ENCODE peak calls at places on chromosomes 2 and 18, in ten cellular contexts. One of them, this sample, is unnamed.

GRCh38 chr2:112944971-112945370 is 32.8 kb upstream of the IL36G start:
- DNase-seq in upper lobe of left lung: no peak
- DNase-seq in A673: no peak
- DNase-seq in psoas muscle: no peak
- DNase-seq in neural progenitor cell: no peak
- DNase-seq in left ventricle myocardium inferior: no peak
- DNase-seq in cardiac muscle cell: no peak
- DNase-seq in hepatocyte: no peak
- DNase-seq in adrenal gland: no peak
- DNase-seq in CD8-positive, alpha-beta memory T cell: no peak
- DNase-seq in this sample: no peak

GRCh38 chr2:221671515-221671914 is 99.4 kb upstream of the EPHA4 start:
- DNase-seq in upper lobe of left lung: no peak
- DNase-seq in A673: no peak
- DNase-seq in psoas muscle: no peak
- DNase-seq in neural progenitor cell: no peak
- DNase-seq in left ventricle myocardium inferior: no peak
- DNase-seq in cardiac muscle cell: no peak
- DNase-seq in hepatocyte: peak; percentile 19
- DNase-seq in adrenal gland: no peak
- DNase-seq in CD8-positive, alpha-beta memory T cell: no peak
- DNase-seq in this sample: no peak

GRCh38 chr18:24586662-24587360 is 126.4 kb downstream of the HRH4 start:
- DNase-seq in upper lobe of left lung: no peak
- DNase-seq in A673: no peak
- DNase-seq in psoas muscle: no peak
- DNase-seq in neural progenitor cell: no peak
- DNase-seq in left ventricle myocardium inferior: no peak
- DNase-seq in cardiac muscle cell: no peak
- DNase-seq in hepatocyte: no peak
- DNase-seq in adrenal gland: no peak
- DNase-seq in CD8-positive, alpha-beta memory T cell: no peak
- DNase-seq in this sample: no peak

GRCh38 chr18:23673725-23674124 is 11.0 kb upstream of the ANKRD29 start:
- DNase-seq in upper lobe of left lung: no peak
- DNase-seq in A673: no peak
- DNase-seq in psoas muscle: no peak
- DNase-seq in neural progenitor cell: no peak
- DNase-seq in left ventricle myocardium inferior: no peak
- DNase-seq in cardiac muscle cell: no peak
- DNase-seq in hepatocyte: no peak
- DNase-seq in adrenal gland: no peak
- DNase-seq in CD8-positive, alpha-beta memory T cell: no peak
- DNase-seq in this sample: no peak

GRCh38 chr18:47996091-47996541 is 65.7 kb upstream of the SMAD2 start:
- DNase-seq in upper lobe of left lung: no peak
- DNase-seq in A673: peak; percentile 86
- DNase-seq in psoas muscle: no peak
- DNase-seq in neural progenitor cell: peak; percentile 88
- DNase-seq in left ventricle myocardium inferior: no peak
- DNase-seq in cardiac muscle cell: no peak
- DNase-seq in hepatocyte: no peak
- DNase-seq in adrenal gland: no peak
- DNase-seq in CD8-positive, alpha-beta memory T cell: no peak
- DNase-seq in this sample: no peak

GRCh38 chr2:10338242-10339188 is 35.8 kb downstream of the HPCAL1 start:
- DNase-seq in upper lobe of left lung: no peak
- DNase-seq in A673: no peak
- DNase-seq in psoas muscle: no peak
- DNase-seq in neural progenitor cell: no peak
- DNase-seq in left ventricle myocardium inferior: no peak
- DNase-seq in cardiac muscle cell: no peak
- DNase-seq in hepatocyte: no peak
- DNase-seq in adrenal gland: no peak
- DNase-seq in CD8-positive, alpha-beta memory T cell: no peak
- DNase-seq in this sample: no peak

GRCh38 chr2:150339951-150340350 is 147.5 kb downstream of the RND3 start:
- DNase-seq in upper lobe of left lung: no peak
- DNase-seq in A673: no peak
- DNase-seq in psoas muscle: no peak
- DNase-seq in neural progenitor cell: no peak
- DNase-seq in left ventricle myocardium inferior: no peak
- DNase-seq in cardiac muscle cell: peak; percentile 21
- DNase-seq in hepatocyte: peak; percentile 10
- DNase-seq in adrenal gland: no peak
- DNase-seq in CD8-positive, alpha-beta memory T cell: no peak
- DNase-seq in this sample: no peak

GRCh38 chr2:46481541-46482193 is 2.3 kb downstream of the TMEM247 start:
- DNase-seq in upper lobe of left lung: no peak
- DNase-seq in A673: peak; percentile 67
- DNase-seq in psoas muscle: no peak
- DNase-seq in neural progenitor cell: no peak
- DNase-seq in left ventricle myocardium inferior: no peak
- DNase-seq in cardiac muscle cell: peak; percentile 79
- DNase-seq in hepatocyte: peak; percentile 31
- DNase-seq in adrenal gland: no peak
- DNase-seq in CD8-positive, alpha-beta memory T cell: no peak
- DNase-seq in this sample: no peak

GRCh38 chr2:71736091-71736878 is 282.9 kb downstream of the DYSF start:
- DNase-seq in upper lobe of left lung: no peak
- DNase-seq in A673: no peak
- DNase-seq in psoas muscle: no peak
- DNase-seq in neural progenitor cell: no peak
- DNase-seq in left ventricle myocardium inferior: peak; percentile 49
- DNase-seq in cardiac muscle cell: no peak
- DNase-seq in hepatocyte: no peak
- DNase-seq in adrenal gland: no peak
- DNase-seq in CD8-positive, alpha-beta memory T cell: no peak
- DNase-seq in this sample: no peak

GRCh38 chr2:138632066-138632465 is 130.5 kb downstream of the SPOPL start:
- DNase-seq in upper lobe of left lung: no peak
- DNase-seq in A673: no peak
- DNase-seq in psoas muscle: no peak
- DNase-seq in neural progenitor cell: no peak
- DNase-seq in left ventricle myocardium inferior: no peak
- DNase-seq in cardiac muscle cell: peak; percentile 45
- DNase-seq in hepatocyte: no peak
- DNase-seq in adrenal gland: no peak
- DNase-seq in CD8-positive, alpha-beta memory T cell: no peak
- DNase-seq in this sample: no peak

GRCh38 chr2:60551241-60552095 is 2.0 kb downstream of the BCL11A start:
- DNase-seq in upper lobe of left lung: peak; percentile 89
- DNase-seq in A673: peak; percentile 48
- DNase-seq in psoas muscle: no peak
- DNase-seq in neural progenitor cell: peak; percentile 57
- DNase-seq in left ventricle myocardium inferior: no peak
- DNase-seq in cardiac muscle cell: peak; percentile 70
- DNase-seq in hepatocyte: peak; percentile 71
- DNase-seq in adrenal gland: peak; percentile 60
- DNase-seq in CD8-positive, alpha-beta memory T cell: no peak
- DNase-seq in this sample: no peak

GRCh38 chr2:105375001-105375561 is 23.8 kb downstream of the FHL2 start:
- DNase-seq in upper lobe of left lung: no peak
- DNase-seq in A673: no peak
- DNase-seq in psoas muscle: no peak
- DNase-seq in neural progenitor cell: no peak
- DNase-seq in left ventricle myocardium inferior: no peak
- DNase-seq in cardiac muscle cell: peak; percentile 89
- DNase-seq in hepatocyte: no peak
- DNase-seq in adrenal gland: no peak
- DNase-seq in CD8-positive, alpha-beta memory T cell: no peak
- DNase-seq in this sample: no peak

GRCh38 chr18:39178171-39178570 is 1612.6 kb upstream of the CELF4 start:
- DNase-seq in upper lobe of left lung: no peak
- DNase-seq in A673: no peak
- DNase-seq in psoas muscle: no peak
- DNase-seq in neural progenitor cell: no peak
- DNase-seq in left ventricle myocardium inferior: no peak
- DNase-seq in cardiac muscle cell: no peak
- DNase-seq in hepatocyte: no peak
- DNase-seq in adrenal gland: no peak
- DNase-seq in CD8-positive, alpha-beta memory T cell: no peak
- DNase-seq in this sample: no peak

GRCh38 chr2:38966006-38966405 is 76.3 kb downstream of the ARHGEF33 start:
- DNase-seq in upper lobe of left lung: no peak
- DNase-seq in A673: no peak
- DNase-seq in psoas muscle: no peak
- DNase-seq in neural progenitor cell: no peak
- DNase-seq in left ventricle myocardium inferior: no peak
- DNase-seq in cardiac muscle cell: no peak
- DNase-seq in hepatocyte: no peak
- DNase-seq in adrenal gland: no peak
- DNase-seq in CD8-positive, alpha-beta memory T cell: no peak
- DNase-seq in this sample: no peak
- H3K27ac ChIP-seq in upper lobe of left lung: no peak overlapping the region
- H3K27ac ChIP-seq in A673: no peak overlapping the region
- H3K27ac ChIP-seq in psoas muscle: no peak overlapping the region
- H3K27ac ChIP-seq in neural progenitor cell: no peak overlapping the region
- H3K27ac ChIP-seq in left ventricle myocardium inferior: no peak overlapping the region
- H3K27ac ChIP-seq in cardiac muscle cell: no peak overlapping the region
- H3K27ac ChIP-seq in hepatocyte: no peak overlapping the region
- H3K27ac ChIP-seq in adrenal gland: no peak overlapping the region
- H3K27ac ChIP-seq in CD8-positive, alpha-beta memory T cell: no peak overlapping the region
- H3K27ac ChIP-seq in this sample: no peak overlapping the region

GRCh38 chr2:234967874-234968208 is 16.0 kb downstream of the SH3BP4 start:
- DNase-seq in upper lobe of left lung: no peak
- DNase-seq in A673: no peak
- DNase-seq in psoas muscle: no peak
- DNase-seq in neural progenitor cell: no peak
- DNase-seq in left ventricle myocardium inferior: no peak
- DNase-seq in cardiac muscle cell: no peak
- DNase-seq in hepatocyte: no peak
- DNase-seq in adrenal gland: no peak
- DNase-seq in CD8-positive, alpha-beta memory T cell: no peak
- DNase-seq in this sample: no peak
- H3K27ac ChIP-seq in upper lobe of left lung: no peak overlapping the region
- H3K27ac ChIP-seq in A673: no peak overlapping the region
- H3K27ac ChIP-seq in psoas muscle: no peak overlapping the region
- H3K27ac ChIP-seq in neural progenitor cell: no peak overlapping the region
- H3K27ac ChIP-seq in left ventricle myocardium inferior: no peak overlapping the region
- H3K27ac ChIP-seq in cardiac muscle cell: no peak overlapping the region
- H3K27ac ChIP-seq in hepatocyte: no peak overlapping the region
- H3K27ac ChIP-seq in adrenal gland: no peak overlapping the region
- H3K27ac ChIP-seq in CD8-positive, alpha-beta memory T cell: no peak overlapping the region
- H3K27ac ChIP-seq in this sample: no peak overlapping the region

DNA sequence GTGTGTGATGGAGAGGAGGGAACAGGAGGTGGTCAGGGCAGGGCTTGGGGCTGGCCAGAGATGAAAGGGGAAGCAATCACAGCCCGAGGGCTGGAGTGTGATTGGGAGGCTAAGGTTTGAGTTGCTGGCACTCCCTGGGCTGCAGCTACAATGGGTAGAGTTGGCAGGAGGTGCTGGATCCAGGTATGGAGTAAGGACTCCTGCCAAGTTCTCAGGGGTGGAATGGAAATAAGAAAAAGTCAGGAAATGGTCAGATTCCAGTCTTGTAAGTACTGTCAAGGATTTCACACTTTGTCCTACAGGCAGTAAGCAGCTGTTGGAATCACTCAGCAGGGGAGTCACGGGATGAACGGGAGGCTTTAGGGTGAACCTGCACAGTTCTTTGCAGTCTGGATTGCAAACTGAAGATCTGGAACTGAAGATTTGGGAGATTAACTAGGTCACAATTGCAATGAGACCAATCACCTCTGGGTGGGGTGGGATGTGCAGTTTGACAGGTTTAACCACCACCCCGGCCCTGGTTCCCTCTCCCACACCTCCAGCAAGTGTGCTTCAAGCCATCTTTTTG is 10.9 kb upstream of the INPP5D start:
- DNase-seq in upper lobe of left lung: no peak
- DNase-seq in A673: no peak
- DNase-seq in psoas muscle: no peak
- DNase-seq in neural progenitor cell: no peak
- DNase-seq in left ventricle myocardium inferior: no peak
- DNase-seq in cardiac muscle cell: no peak
- DNase-seq in hepatocyte: no peak
- DNase-seq in adrenal gland: no peak
- DNase-seq in CD8-positive, alpha-beta memory T cell: no peak
- DNase-seq in this sample: peak; percentile 26
- H3K27ac ChIP-seq in upper lobe of left lung: no peak overlapping the region
- H3K27ac ChIP-seq in A673: no peak overlapping the region
- H3K27ac ChIP-seq in psoas muscle: no peak overlapping the region
- H3K27ac ChIP-seq in neural progenitor cell: no peak overlapping the region
- H3K27ac ChIP-seq in left ventricle myocardium inferior: no peak overlapping the region
- H3K27ac ChIP-seq in cardiac muscle cell: no peak overlapping the region
- H3K27ac ChIP-seq in hepatocyte: no peak overlapping the region
- H3K27ac ChIP-seq in adrenal gland: no peak overlapping the region
- H3K27ac ChIP-seq in CD8-positive, alpha-beta memory T cell: no peak overlapping the region
- H3K27ac ChIP-seq in this sample: no peak overlapping the region

GRCh38 chr2:209382775-209383174 is 41.1 kb upstream of the MAP2 start:
- DNase-seq in upper lobe of left lung: no peak
- DNase-seq in A673: no peak
- DNase-seq in psoas muscle: no peak
- DNase-seq in neural progenitor cell: no peak
- DNase-seq in left ventricle myocardium inferior: no peak
- DNase-seq in cardiac muscle cell: no peak
- DNase-seq in hepatocyte: no peak
- DNase-seq in adrenal gland: no peak
- DNase-seq in CD8-positive, alpha-beta memory T cell: no peak
- DNase-seq in this sample: no peak

GRCh38 chr2:209380278-209380677 is 43.6 kb upstream of the MAP2 start:
- DNase-seq in upper lobe of left lung: no peak
- DNase-seq in A673: no peak
- DNase-seq in psoas muscle: no peak
- DNase-seq in neural progenitor cell: no peak
- DNase-seq in left ventricle myocardium inferior: no peak
- DNase-seq in cardiac muscle cell: no peak
- DNase-seq in hepatocyte: no peak
- DNase-seq in adrenal gland: no peak
- DNase-seq in CD8-positive, alpha-beta memory T cell: no peak
- DNase-seq in this sample: no peak

GRCh38 chr2:209387389-209387788 is 36.5 kb upstream of the MAP2 start:
- DNase-seq in upper lobe of left lung: peak; percentile 71
- DNase-seq in A673: no peak
- DNase-seq in psoas muscle: no peak
- DNase-seq in neural progenitor cell: no peak
- DNase-seq in left ventricle myocardium inferior: no peak
- DNase-seq in cardiac muscle cell: no peak
- DNase-seq in hepatocyte: no peak
- DNase-seq in adrenal gland: no peak
- DNase-seq in CD8-positive, alpha-beta memory T cell: no peak
- DNase-seq in this sample: no peak

GRCh38 chr2:209388416-209389037 is 35.3 kb upstream of the MAP2 start:
- DNase-seq in upper lobe of left lung: no peak
- DNase-seq in A673: no peak
- DNase-seq in psoas muscle: no peak
- DNase-seq in neural progenitor cell: no peak
- DNase-seq in left ventricle myocardium inferior: no peak
- DNase-seq in cardiac muscle cell: no peak
- DNase-seq in hepatocyte: no peak
- DNase-seq in adrenal gland: no peak
- DNase-seq in CD8-positive, alpha-beta memory T cell: no peak
- DNase-seq in this sample: no peak

DNA sequence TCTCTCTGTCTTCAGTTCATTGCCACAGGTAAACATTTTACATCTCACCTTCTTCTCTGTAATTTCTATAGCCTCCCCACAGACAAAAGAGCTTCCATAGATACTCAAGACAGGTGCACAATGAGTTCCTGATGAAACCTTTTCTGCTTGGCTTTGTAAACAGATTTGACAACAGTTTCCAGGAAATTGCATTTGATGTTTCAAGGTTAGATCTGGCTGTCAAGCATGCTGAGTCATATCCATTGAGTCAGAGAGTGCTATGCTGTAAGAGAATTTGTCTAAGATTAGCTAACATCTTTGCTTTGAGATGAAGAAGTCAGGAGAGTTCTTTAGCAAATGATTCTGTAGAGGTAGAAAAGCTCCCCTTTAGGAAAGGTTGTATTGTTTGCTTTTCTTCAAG is 40.6 kb upstream of the MAP2 start:
- DNase-seq in upper lobe of left lung: no peak
- DNase-seq in A673: no peak
- DNase-seq in psoas muscle: no peak
- DNase-seq in neural progenitor cell: no peak
- DNase-seq in left ventricle myocardium inferior: no peak
- DNase-seq in cardiac muscle cell: peak; percentile 76
- DNase-seq in hepatocyte: peak; percentile 44
- DNase-seq in adrenal gland: peak; percentile 32
- DNase-seq in CD8-positive, alpha-beta memory T cell: no peak
- DNase-seq in this sample: no peak
- H3K27ac ChIP-seq in upper lobe of left lung: no peak overlapping the region
- H3K27ac ChIP-seq in A673: no peak overlapping the region
- H3K27ac ChIP-seq in psoas muscle: no peak overlapping the region
- H3K27ac ChIP-seq in neural progenitor cell: no peak overlapping the region
- H3K27ac ChIP-seq in left ventricle myocardium inferior: no peak overlapping the region
- H3K27ac ChIP-seq in cardiac muscle cell: no peak overlapping the region
- H3K27ac ChIP-seq in hepatocyte: peak overlapping the region; percentile 73
- H3K27ac ChIP-seq in adrenal gland: no peak overlapping the region
- H3K27ac ChIP-seq in CD8-positive, alpha-beta memory T cell: no peak overlapping the region
- H3K27ac ChIP-seq in this sample: no peak overlapping the region

This sample was measured in CD4-positive, CD25-positive, alpha-beta regulatory T cell.